ENCODE peak calls at places on chromosomes 12 and 14, in ten cellular contexts. U is transverse colon, T is K562, Z is spleen, Y is lower leg skin, F is testis, K is IMR-90, J is heart left ventricle, W is sigmoid colon, E is A549. M is an unnamed sample.
A peak's percentile ranks its signal among the peaks of the same experiment; 100 is the strongest.

GRCh38 chr12:120847392-120848157 is 56.6 kb downstream of the SPPL3 start:
- DNase-seq in J (no peak), Z (no peak), Y (no peak), U (peak; percentile 18), T (no peak), F (no peak), W (no peak), E (no peak), K (no peak), M (no peak)

GRCh38 chr12:116773276-116773731 is 35.2 kb downstream of the RNFT2 start:
- DNase-seq in U (no peak), K (no peak), W (no peak), Z (peak; percentile 4), T (no peak), J (no peak), Y (no peak), E (peak; percentile 28), F (peak; percentile 26), M (no peak)

GRCh38 chr12:16756833-16757552 is 151.0 kb upstream of the LMO3 start:
- DNase-seq in K (no peak), Y (no peak), E (no peak), T (no peak), J (no peak), W (no peak), U (no peak), F (no peak), Z (no peak), M (no peak)

GRCh38 chr14:92122351-92122677 is 545 bp downstream of the CPSF2 start:
- DNase-seq in F (no peak), U (peak; percentile 23), W (no peak), K (peak; percentile 20), T (no peak), E (peak; percentile 10), Z (no peak), J (peak; percentile 29), Y (no peak), M (peak; percentile 22)

GRCh38 chr14:71395151-71395604 is 487.9 kb downstream of the PCNX1 start:
- DNase-seq in Z (no peak), F (no peak), E (no peak), T (no peak), W (no peak), Y (no peak), J (no peak), U (no peak), K (no peak), M (no peak)

GRCh38 chr12:111270773-111271172 is 98.1 kb downstream of the PHETA1 start:
- DNase-seq in K (peak; percentile 6), Y (no peak), E (peak; percentile 40), W (no peak), Z (no peak), T (no peak), F (no peak), U (no peak), J (no peak), M (no peak)

GRCh38 chr12:49868952-49869815 is 26.3 kb upstream of the BCDIN3D start:
- DNase-seq in J (peak; percentile 95), W (peak; percentile 96), E (no peak), K (peak; percentile 97), U (peak; percentile 46), Y (peak; percentile 90), Z (peak; percentile 78), T (peak; percentile 98), F (peak; percentile 94), M (peak; percentile 64)

GRCh38 chr12:1350055-1350933 is 244.1 kb downstream of the FBXL14 start:
- DNase-seq in U (peak; percentile 44), Y (no peak), K (peak; percentile 86), Z (no peak), W (no peak), J (no peak), T (no peak), E (no peak), F (no peak), M (peak; percentile 61)

GRCh38 chr14:82621881-82622450 is 1088.3 kb upstream of the SEL1L start:
- DNase-seq in Z (no peak), U (no peak), K (no peak), E (no peak), W (peak; percentile 22), J (no peak), F (no peak), Y (no peak), T (no peak), M (no peak)

GRCh38 chr12:24960222-24960855 is 11.4 kb upstream of the BCAT1 start:
- DNase-seq in F (peak; percentile 59), Z (no peak), Y (no peak), T (peak; percentile 29), J (no peak), W (no peak), K (peak; percentile 72), U (peak; percentile 20), E (peak; percentile 15), M (no peak)

GRCh38 chr12:31324845-31325523 is 966 bp downstream of the SINHCAF start:
- DNase-seq in T (peak; percentile 43), Z (peak; percentile 92), J (peak; percentile 63), K (peak; percentile 49), E (peak; percentile 25), W (peak; percentile 80), Y (peak; percentile 92), F (peak; percentile 89), U (peak; percentile 61), M (peak; percentile 32)

GRCh38 chr12:46360370-46360769 is 12.2 kb downstream of the SLC38A2 start:
- DNase-seq in W (no peak), Y (no peak), E (no peak), J (no peak), T (no peak), F (no peak), K (no peak), U (no peak), Z (no peak), M (no peak)

GRCh38 chr12:46362895-46363581 is 9.5 kb downstream of the SLC38A2 start:
- DNase-seq in T (no peak), U (no peak), J (no peak), Y (no peak), W (no peak), F (no peak), E (no peak), Z (no peak), K (no peak), M (no peak)

GRCh38 chr12:46359667-46360280 is 12.8 kb downstream of the SLC38A2 start:
- DNase-seq in J (no peak), U (no peak), Z (no peak), K (no peak), E (no peak), Y (no peak), F (no peak), W (no peak), T (no peak), M (no peak)

GRCh38 chr12:46361667-46362034 is 10.9 kb downstream of the SLC38A2 start:
- DNase-seq in T (no peak), J (no peak), K (no peak), W (no peak), F (no peak), Y (no peak), Z (no peak), U (no peak), E (no peak), M (no peak)

GRCh38 chr12:46360908-46361666 is 11.5 kb downstream of the SLC38A2 start:
- DNase-seq in U (no peak), E (no peak), Z (no peak), F (no peak), W (no peak), T (no peak), J (no peak), Y (no peak), K (no peak), M (no peak)
- TF ChIP-seq POLR2A in U (no peak), E (no peak), Z (no peak), F (no peak), W (no peak), T (no peak), J (no peak), Y (no peak), K (no peak), M (no peak)

GRCh38 chr12:42238240-42239140 is at the start of gene YAF2:
- DNase-seq in E (peak; percentile 81), Z (peak; percentile 98), W (peak; percentile 96), T (peak; percentile 94), Y (peak; percentile 97), J (peak; percentile 94), U (peak; percentile 93), F (peak; percentile 94), K (peak; percentile 85), M (peak; percentile 95)
- TF ChIP-seq POLR2A in E (peak; percentile 44), Z (no peak), W (no peak), T (peak; percentile 62), Y (no peak), J (no peak), U (no peak), F (no peak), K (peak; percentile 49), M (peak; percentile 81)

DNA sequence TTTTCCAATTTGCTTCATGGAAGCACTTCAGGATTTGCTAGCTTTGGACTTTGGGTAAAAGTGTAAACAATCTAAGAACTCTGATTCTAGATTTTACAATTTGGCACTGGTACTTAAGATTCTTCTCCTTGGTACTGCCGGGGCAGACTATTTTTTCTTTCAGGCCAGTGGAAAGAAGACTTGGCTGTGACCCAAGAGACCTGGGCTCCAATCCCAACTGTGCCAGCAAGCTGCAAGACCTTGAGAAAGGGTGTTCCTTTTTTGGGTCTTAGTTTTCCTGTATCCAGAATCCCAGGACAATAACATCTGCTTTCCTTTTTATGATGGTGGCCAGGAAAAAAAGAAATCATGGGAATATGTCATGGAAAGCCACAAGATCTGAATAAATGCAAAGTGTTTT is 148.1 kb upstream of the CRY1 start:
- DNase-seq in T (no peak), W (no peak), U (no peak), J (no peak), F (no peak), Z (no peak), Y (no peak), E (no peak), K (no peak), M (no peak)
- TF ChIP-seq POLR2A in T (no peak), W (no peak), U (no peak), J (no peak), F (no peak), Z (no peak), Y (no peak), E (no peak), K (no peak), M (no peak)

GRCh38 chr14:65228436-65228835 is 126.1 kb upstream of the MAX start:
- DNase-seq in E (no peak), Z (peak; percentile 3), J (no peak), U (no peak), T (no peak), W (no peak), F (no peak), Y (no peak), K (no peak), M (no peak)

GRCh38 chr14:65230287-65230728 is 128.0 kb upstream of the MAX start:
- DNase-seq in E (no peak), W (peak; percentile 70), U (no peak), K (no peak), J (peak; percentile 55), Y (peak; percentile 78), Z (peak; percentile 69), T (peak; percentile 17), F (peak; percentile 91), M (no peak)

GRCh38 chr14:65231286-65231980 is 129.1 kb upstream of the MAX start:
- DNase-seq in U (no peak), Y (peak; percentile 28), F (no peak), W (no peak), T (no peak), E (no peak), Z (peak; percentile 4), K (no peak), J (no peak), M (no peak)

GRCh38 chr14:65228956-65229355 is 126.6 kb upstream of the MAX start:
- DNase-seq in T (no peak), U (no peak), K (no peak), W (no peak), E (no peak), J (no peak), Y (no peak), F (no peak), Z (peak; percentile 6), M (no peak)

GRCh38 chr14:65229431-65230286 is 127.3 kb upstream of the MAX start:
- DNase-seq in E (no peak), T (peak; percentile 23), Y (peak; percentile 91), K (no peak), U (peak; percentile 49), Z (peak; percentile 85), J (peak; percentile 53), W (no peak), F (peak; percentile 52), M (no peak)
- TF ChIP-seq POLR2A in E (no peak), T (no peak), Y (no peak), K (no peak), U (no peak), Z (no peak), J (no peak), W (no peak), F (no peak), M (no peak)